ENCODE peak calls at places on chromosomes 6 and 20, in eight cellular contexts. F, R, O, J, D, S, E and C are unnamed samples.
A peak's percentile ranks its signal among the peaks of the same experiment; 100 is the strongest.

GRCh38 chr6:11096109-11096508 is 2.5 kb downstream of the SMIM13 start:
- DNase-seq in F (no peak), R (no peak), O (peak; percentile 78), J (peak; percentile 77), D (peak; percentile 81), S (peak; percentile 58), E (no peak), C (no peak)

GRCh38 chr6:25181923-25182322 is 97.3 kb upstream of the CARMIL1 start:
- DNase-seq in F (no peak), R (no peak), O (peak; percentile 26), J (no peak), D (peak; percentile 47), S (no peak), E (no peak), C (no peak)

GRCh38 chr6:3852391-3852790 is 3.2 kb downstream of the FAM50B start:
- DNase-seq in F (no peak), R (no peak), O (no peak), J (no peak), D (no peak), S (no peak), E (no peak), C (no peak)

GRCh38 chr20:38355161-38356012 is 9.1 kb downstream of the LBP start:
- DNase-seq in F (no peak), R (no peak), O (no peak), J (peak; percentile 73), D (no peak), S (peak; percentile 56), E (no peak), C (peak; percentile 25)

GRCh38 chr6:13573669-13574110 is 711 bp upstream of the SIRT5 start:
- DNase-seq in F (peak; percentile 28), R (peak; percentile 38), O (peak; percentile 33), J (peak; percentile 73), D (peak; percentile 72), S (peak; percentile 46), E (peak; percentile 43), C (no peak)

GRCh38 chr6:35497571-35498406 is 910 bp upstream of the TEAD3 start:
- DNase-seq in F (peak; percentile 82), R (peak; percentile 52), O (peak; percentile 86), J (peak; percentile 86), D (peak; percentile 99), S (peak; percentile 85), E (peak; percentile 61), C (peak; percentile 58)

GRCh38 chr6:155328539-155329459 is 14.5 kb upstream of the TFB1M start:
- DNase-seq in F (no peak), R (no peak), O (peak; percentile 11), J (peak; percentile 78), D (no peak), S (no peak), E (peak; percentile 66), C (no peak)

GRCh38 chr6:48472535-48472934 is 361.5 kb upstream of the PTCHD4 start:
- DNase-seq in F (no peak), R (no peak), O (no peak), J (no peak), D (no peak), S (no peak), E (no peak), C (no peak)

GRCh38 chr6:4844108-4844507 is 67.9 kb downstream of the CDYL start:
- DNase-seq in F (no peak), R (no peak), O (no peak), J (peak; percentile 72), D (no peak), S (peak; percentile 61), E (no peak), C (no peak)

GRCh38 chr6:154361476-154361875 is 4.9 kb upstream of the IPCEF1 start:
- DNase-seq in F (no peak), R (no peak), O (no peak), J (peak; percentile 0), D (no peak), S (no peak), E (no peak), C (no peak)

GRCh38 chr6:148144917-148145521 is 197.6 kb upstream of the SASH1 start:
- DNase-seq in F (peak; percentile 60), R (peak; percentile 28), O (peak; percentile 81), J (peak; percentile 89), D (peak; percentile 69), S (peak; percentile 66), E (peak; percentile 68), C (peak; percentile 42)

GRCh38 chr20:32157611-32158010 is 48.1 kb downstream of the TM9SF4 start:
- DNase-seq in F (no peak), R (no peak), O (no peak), J (no peak), D (no peak), S (no peak), E (no peak), C (no peak)

GRCh38 chr20:32152421-32153155 is 43.1 kb downstream of the TM9SF4 start:
- DNase-seq in F (no peak), R (no peak), O (peak; percentile 51), J (peak; percentile 58), D (no peak), S (no peak), E (no peak), C (no peak)

GRCh38 chr20:32153771-32154170 is 44.3 kb downstream of the TM9SF4 start:
- DNase-seq in F (no peak), R (no peak), O (no peak), J (no peak), D (no peak), S (no peak), E (no peak), C (no peak)

GRCh38 chr20:32153156-32153665 is 43.7 kb downstream of the TM9SF4 start:
- DNase-seq in F (no peak), R (no peak), O (no peak), J (no peak), D (no peak), S (no peak), E (no peak), C (no peak)

DNA sequence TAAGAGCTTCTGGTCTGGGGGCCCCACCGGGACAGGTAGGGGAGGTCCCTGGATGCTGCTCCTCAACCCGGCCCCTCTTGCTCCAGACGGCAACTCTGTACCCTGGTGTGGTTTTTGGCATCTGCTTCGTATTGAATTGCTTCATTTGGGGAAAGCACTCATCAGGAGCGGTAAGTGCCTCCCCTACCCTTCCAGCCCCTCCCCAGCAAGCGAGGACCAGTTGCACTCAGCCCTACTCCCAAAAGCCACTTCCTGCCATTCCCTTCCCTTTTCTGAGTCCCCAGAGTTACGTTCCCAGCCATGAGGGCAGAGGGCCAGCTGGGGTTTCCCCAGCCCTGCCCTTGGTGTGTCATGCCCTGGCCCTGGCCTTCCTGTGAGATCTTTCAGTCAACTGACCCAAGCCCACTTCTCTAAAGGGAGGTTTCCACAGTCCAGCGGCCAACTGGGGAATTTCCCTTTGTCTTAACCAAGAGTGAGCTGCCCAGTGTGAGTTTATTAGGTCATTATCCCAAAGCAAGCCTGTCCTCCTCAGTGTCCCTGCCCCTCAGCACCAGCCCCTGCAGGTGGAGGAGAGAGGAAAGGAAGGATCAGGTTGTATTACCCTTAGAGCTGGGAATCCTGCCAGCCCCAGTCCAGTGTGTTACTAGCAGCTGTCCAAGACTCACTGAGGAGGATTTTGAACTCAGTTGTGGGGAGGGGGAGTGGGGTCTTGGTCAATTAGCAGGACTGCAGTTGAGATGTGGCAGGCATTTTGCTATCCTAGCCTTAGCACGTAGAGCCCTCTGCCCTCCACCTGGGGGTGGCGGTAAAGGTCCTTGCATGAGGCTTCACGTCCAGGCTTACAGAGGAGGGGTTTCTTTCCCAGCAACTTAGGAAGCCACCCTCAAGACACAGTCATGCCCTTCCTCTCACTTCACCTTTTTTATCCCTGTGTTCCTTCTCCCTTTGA is 45.8 kb downstream of the TM9SF4 start:
- DNase-seq in F (peak; percentile 68), R (peak; percentile 35), O (peak; percentile 97), J (peak; percentile 89), D (peak; percentile 77), S (peak; percentile 72), E (peak; percentile 51), C (peak; percentile 58)
- TF ChIP-seq CTCF in F (peak; percentile 41), R (no peak), O (peak; percentile 39), J (peak; percentile 90), D (no peak), S (peak; percentile 79), E (no peak), C (peak; percentile 35)

GRCh38 chr6:150213301-150213700 is 70.5 kb downstream of the PPP1R14C start:
- DNase-seq in F (no peak), R (no peak), O (no peak), J (no peak), D (no peak), S (no peak), E (no peak), C (no peak)

GRCh38 chr6:150212745-150213144 is 69.9 kb downstream of the PPP1R14C start:
- DNase-seq in F (no peak), R (no peak), O (no peak), J (no peak), D (no peak), S (no peak), E (no peak), C (no peak)

GRCh38 chr6:150209415-150209814 is 66.6 kb downstream of the PPP1R14C start:
- DNase-seq in F (no peak), R (no peak), O (no peak), J (no peak), D (no peak), S (no peak), E (no peak), C (no peak)

GRCh38 chr6:150211700-150212615 is 69.1 kb downstream of the PPP1R14C start:
- DNase-seq in F (no peak), R (no peak), O (no peak), J (peak; percentile 59), D (peak; percentile 44), S (peak; percentile 20), E (no peak), C (no peak)

GRCh38 chr6:150214310-150214709 is 71.5 kb downstream of the PPP1R14C start:
- DNase-seq in F (no peak), R (no peak), O (no peak), J (no peak), D (no peak), S (no peak), E (no peak), C (no peak)
- TF ChIP-seq CTCF in F (no peak), R (no peak), O (no peak), J (no peak), D (no peak), S (no peak), E (no peak), C (no peak)

GRCh38 chr6:116218172-116218633 is 35.7 kb downstream of the TSPYL4 start:
- DNase-seq in F (no peak), R (peak; percentile 8), O (peak; percentile 45), J (no peak), D (peak; percentile 21), S (no peak), E (no peak), C (no peak)
- TF ChIP-seq CTCF in F (peak; percentile 46), R (peak; percentile 82), O (peak; percentile 37), J (peak; percentile 75), D (no peak), S (peak; percentile 66), E (peak; percentile 9), C (peak; percentile 38)

GRCh38 chr6:21367148-21367547 is 226.4 kb upstream of the SOX4 start:
- DNase-seq in F (no peak), R (no peak), O (no peak), J (peak; percentile 62), D (no peak), S (no peak), E (no peak), C (no peak)
- TF ChIP-seq CTCF in F (no peak), R (no peak), O (no peak), J (no peak), D (no peak), S (no peak), E (no peak), C (no peak)